ENCODE peak calls at places on chromosomes 7 and 10, in four cellular contexts. One of them, this sample, is unnamed.

GRCh38 chr7:99437946-99438572 is 539 bp downstream of the PTCD1 start:
- DNase-seq in adrenal gland: no peak
- DNase-seq in endothelial cell: no peak
- DNase-seq in T-helper 9 cell: no peak
- DNase-seq in this sample: no peak

GRCh38 chr7:86933295-86933845 is 126.1 kb downstream of the ELAPOR2 start:
- DNase-seq in adrenal gland: no peak
- DNase-seq in T-helper 9 cell: no peak
- DNase-seq in endothelial cell: no peak
- DNase-seq in this sample: no peak

GRCh38 chr7:135178364-135178763 is 7.9 kb upstream of the CYREN start:
- DNase-seq in endothelial cell: no peak
- DNase-seq in adrenal gland: no peak
- DNase-seq in T-helper 9 cell: no peak
- DNase-seq in this sample: no peak

GRCh38 chr7:132618271-132618955 is 42.1 kb upstream of the PLXNA4 start:
- DNase-seq in T-helper 9 cell: no peak
- DNase-seq in endothelial cell: no peak
- DNase-seq in adrenal gland: no peak
- DNase-seq in this sample: no peak

GRCh38 chr7:142629588-142630260 is 119.5 kb upstream of the PRSS1 start:
- DNase-seq in endothelial cell: no peak
- DNase-seq in adrenal gland: no peak
- DNase-seq in T-helper 9 cell: no peak
- DNase-seq in this sample: no peak

GRCh38 chr7:81903115-81903514 is 133.3 kb upstream of the HGF start:
- DNase-seq in adrenal gland: no peak
- DNase-seq in endothelial cell: no peak
- DNase-seq in T-helper 9 cell: no peak
- DNase-seq in this sample: no peak

GRCh38 chr10:129031233-129032150 is 435.5 kb upstream of the MGMT start:
- DNase-seq in endothelial cell: peak; percentile 88
- DNase-seq in T-helper 9 cell: peak; percentile 12
- DNase-seq in adrenal gland: peak; percentile 37
- DNase-seq in this sample: peak; percentile 66

GRCh38 chr10:130201043-130201380 is 64.8 kb downstream of the GLRX3 start:
- DNase-seq in adrenal gland: no peak
- DNase-seq in T-helper 9 cell: no peak
- DNase-seq in endothelial cell: no peak
- DNase-seq in this sample: no peak

GRCh38 chr7:63887031-63887430 is 111.6 kb upstream of the ZNF722 start:
- DNase-seq in T-helper 9 cell: no peak
- DNase-seq in adrenal gland: no peak
- DNase-seq in endothelial cell: no peak
- DNase-seq in this sample: no peak

GRCh38 chr7:113263749-113264148 is 145.4 kb upstream of the SMIM30 start:
- DNase-seq in adrenal gland: no peak
- DNase-seq in endothelial cell: no peak
- DNase-seq in T-helper 9 cell: no peak
- DNase-seq in this sample: no peak

GRCh38 chr7:123220396-123220795 is 20.6 kb upstream of the SLC13A1 start:
- DNase-seq in T-helper 9 cell: no peak
- DNase-seq in endothelial cell: no peak
- DNase-seq in adrenal gland: peak; percentile 55
- DNase-seq in this sample: no peak

GRCh38 chr10:49161411-49161997 is 26.7 kb downstream of the TMEM273 start:
- DNase-seq in T-helper 9 cell: no peak
- DNase-seq in endothelial cell: no peak
- DNase-seq in adrenal gland: peak; percentile 25
- DNase-seq in this sample: no peak

GRCh38 chr10:66176772-66177171 is 749.1 kb upstream of the LRRTM3 start:
- DNase-seq in endothelial cell: no peak
- DNase-seq in T-helper 9 cell: no peak
- DNase-seq in adrenal gland: no peak
- DNase-seq in this sample: no peak

GRCh38 chr10:97778452-97779302 is 6.9 kb upstream of the SFRP5 start:
- DNase-seq in T-helper 9 cell: no peak
- DNase-seq in adrenal gland: no peak
- DNase-seq in endothelial cell: no peak
- DNase-seq in this sample: no peak

GRCh38 chr7:106057962-106058901 is 53.9 kb downstream of the SYPL1 start:
- DNase-seq in T-helper 9 cell: no peak
- DNase-seq in adrenal gland: no peak
- DNase-seq in endothelial cell: no peak
- DNase-seq in this sample: no peak

GRCh38 chr7:16431646-16432424 is 10.5 kb upstream of the CRPPA start:
- DNase-seq in endothelial cell: peak; percentile 38
- DNase-seq in T-helper 9 cell: no peak
- DNase-seq in adrenal gland: no peak
- DNase-seq in this sample: no peak

GRCh38 chr7:1537631-1538412 is 7.3 kb downstream of the MAFK start:
- DNase-seq in T-helper 9 cell: no peak
- DNase-seq in endothelial cell: peak; percentile 49
- DNase-seq in adrenal gland: peak; percentile 98
- DNase-seq in this sample: peak; percentile 62

GRCh38 chr10:121880842-121881423 is 46.9 kb downstream of the ATE1 start:
- DNase-seq in endothelial cell: no peak
- DNase-seq in adrenal gland: no peak
- DNase-seq in T-helper 9 cell: no peak
- DNase-seq in this sample: no peak

GRCh38 chr7:139620676-139621344 is 97.3 kb downstream of the CLEC2L start:
- DNase-seq in T-helper 9 cell: peak; percentile 40
- DNase-seq in adrenal gland: peak; percentile 36
- DNase-seq in endothelial cell: peak; percentile 68
- DNase-seq in this sample: peak; percentile 37

GRCh38 chr10:8245131-8246117 is 190.9 kb downstream of the GATA3 start:
- DNase-seq in T-helper 9 cell: no peak
- DNase-seq in endothelial cell: no peak
- DNase-seq in adrenal gland: no peak
- DNase-seq in this sample: no peak

GRCh38 chr7:70372768-70373241 is 759.1 kb upstream of the GALNT17 start:
- DNase-seq in adrenal gland: no peak
- DNase-seq in T-helper 9 cell: no peak
- DNase-seq in endothelial cell: no peak
- DNase-seq in this sample: no peak

GRCh38 chr7:116316838-116317612 is 106.7 kb downstream of the TES start:
- DNase-seq in T-helper 9 cell: no peak
- DNase-seq in endothelial cell: no peak
- DNase-seq in adrenal gland: peak; percentile 83
- DNase-seq in this sample: no peak

GRCh38 chr10:82191653-82192052 is 316.7 kb downstream of the NRG3 start:
- DNase-seq in T-helper 9 cell: no peak
- DNase-seq in adrenal gland: no peak
- DNase-seq in endothelial cell: no peak
- DNase-seq in this sample: no peak

GRCh38 chr10:83764681-83765080 is 374.6 kb upstream of the GHITM start:
- DNase-seq in T-helper 9 cell: no peak
- DNase-seq in adrenal gland: peak; percentile 40
- DNase-seq in endothelial cell: no peak
- DNase-seq in this sample: no peak

GRCh38 chr10:58178811-58179210 is 88.9 kb downstream of the IPMK start:
- DNase-seq in endothelial cell: no peak
- DNase-seq in T-helper 9 cell: no peak
- DNase-seq in adrenal gland: no peak
- DNase-seq in this sample: no peak

GRCh38 chr10:132697568-132698200 is 88.3 kb downstream of the NKX6-2 start:
- DNase-seq in T-helper 9 cell: no peak
- DNase-seq in adrenal gland: no peak
- DNase-seq in endothelial cell: no peak
- DNase-seq in this sample: no peak

GRCh38 chr7:91310829-91311460 is 46.7 kb downstream of the FZD1 start:
- DNase-seq in adrenal gland: no peak
- DNase-seq in T-helper 9 cell: no peak
- DNase-seq in endothelial cell: no peak
- DNase-seq in this sample: no peak

GRCh38 chr10:18505719-18506118 is 145.7 kb downstream of the NSUN6 start:
- DNase-seq in endothelial cell: no peak
- DNase-seq in adrenal gland: no peak
- DNase-seq in T-helper 9 cell: no peak
- DNase-seq in this sample: no peak

GRCh38 chr10:58797356-58797755 is 284.7 kb downstream of the BICC1 start:
- DNase-seq in T-helper 9 cell: no peak
- DNase-seq in adrenal gland: no peak
- DNase-seq in endothelial cell: no peak
- DNase-seq in this sample: no peak

GRCh38 chr7:132878228-132878919 is 203.5 kb downstream of the CHCHD3 start:
- DNase-seq in adrenal gland: no peak
- DNase-seq in T-helper 9 cell: no peak
- DNase-seq in endothelial cell: no peak
- DNase-seq in this sample: no peak

GRCh38 chr10:31578181-31578852 is 259.3 kb downstream of the ZEB1 start:
- DNase-seq in adrenal gland: no peak
- DNase-seq in endothelial cell: no peak
- DNase-seq in T-helper 9 cell: no peak
- DNase-seq in this sample: no peak